ENCODE peak calls at places on chromosomes 12 and 14, in five cellular contexts. E is left lung, Z is breast epithelium, J is gastrocnemius medialis, G is GM06990. C is an unnamed sample.
A peak's percentile ranks its signal among the peaks of the same experiment; 100 is the strongest.

GRCh38 chr12:79300199-79300568 is 390.6 kb downstream of the PAWR start:
- DNase-seq in E (no peak), Z (no peak), J (no peak), G (no peak), C (no peak)

GRCh38 chr12:3326850-3327780 is 163.9 kb upstream of the PRMT8 start:
- DNase-seq in E (no peak), Z (no peak), J (no peak), G (no peak), C (no peak)

GRCh38 chr12:8629486-8630033 is 16.9 kb upstream of the AICDA start:
- DNase-seq in E (no peak), Z (no peak), J (no peak), G (peak; percentile 81), C (no peak)

GRCh38 chr14:23299558-23299957 is 3.1 kb downstream of the PPP1R3E start:
- DNase-seq in E (no peak), Z (no peak), J (no peak), G (no peak), C (no peak)

GRCh38 chr12:1126089-1126488 is 135.1 kb downstream of the ERC1 start:
- DNase-seq in E (no peak), Z (no peak), J (no peak), G (no peak), C (no peak)

GRCh38 chr12:84435682-84436081 is 476.9 kb downstream of the SLC6A15 start:
- DNase-seq in E (no peak), Z (no peak), J (no peak), G (no peak), C (no peak)

GRCh38 chr14:92728781-92729364 is 19.6 kb downstream of the LGMN start:
- DNase-seq in E (peak; percentile 65), Z (no peak), J (no peak), G (peak; percentile 64), C (no peak)

GRCh38 chr12:27682534-27682933 is 13.7 kb upstream of the REP15 start:
- DNase-seq in E (no peak), Z (no peak), J (no peak), G (no peak), C (no peak)

GRCh38 chr14:101082036-101082435 is 178.5 kb upstream of the RTL1 start:
- DNase-seq in E (peak; percentile 21), Z (peak; percentile 6), J (no peak), G (no peak), C (no peak)

GRCh38 chr14:60760648-60761364 is 26.2 kb downstream of the MNAT1 start:
- DNase-seq in E (no peak), Z (no peak), J (no peak), G (no peak), C (no peak)

GRCh38 chr12:7542813-7543212 is 39.2 kb upstream of the CD163 start:
- DNase-seq in E (no peak), Z (no peak), J (no peak), G (no peak), C (no peak)

GRCh38 chr12:89671469-89671868 is 37.2 kb downstream of the ATP2B1 start:
- DNase-seq in E (no peak), Z (no peak), J (no peak), G (no peak), C (no peak)

GRCh38 chr12:54853933-54854538 is at the start of gene MUCL1:
- DNase-seq in E (no peak), Z (peak; percentile 18), J (no peak), G (peak; percentile 15), C (no peak)

GRCh38 chr14:77498120-77498979 is at the start of gene ISM2:
- DNase-seq in E (no peak), Z (no peak), J (no peak), G (peak; percentile 62), C (peak; percentile 66)

GRCh38 chr14:76775695-76776305 is 14.5 kb downstream of the VASH1 start:
- DNase-seq in E (peak; percentile 33), Z (peak; percentile 12), J (no peak), G (no peak), C (no peak)

GRCh38 chr12:57906821-57907220 is 34.5 kb upstream of the ATP23 start:
- DNase-seq in E (no peak), Z (no peak), J (no peak), G (no peak), C (no peak)

GRCh38 chr12:70919597-70920035 is 922 bp downstream of the PTPRR start:
- DNase-seq in E (no peak), Z (no peak), J (no peak), G (no peak), C (no peak)

GRCh38 chr14:22432348-22432976 is 156.6 kb downstream of the DAD1 start:
- DNase-seq in E (no peak), Z (peak; percentile 59), J (no peak), G (peak; percentile 29), C (peak; percentile 70)

GRCh38 chr12:112321277-112321676 is 61.0 kb downstream of the HECTD4 start:
- DNase-seq in E (no peak), Z (no peak), J (no peak), G (no peak), C (no peak)

GRCh38 chr12:19547258-19547657 is 108.0 kb downstream of the AEBP2 start:
- DNase-seq in E (no peak), Z (no peak), J (no peak), G (no peak), C (no peak)

GRCh38 chr12:15131462-15131861 is 89.8 kb downstream of the RERG start:
- DNase-seq in E (no peak), Z (no peak), J (no peak), G (no peak), C (no peak)

GRCh38 chr12:44000309-44000952 is 164.6 kb downstream of the TMEM117 start:
- DNase-seq in E (no peak), Z (no peak), J (no peak), G (no peak), C (no peak)

GRCh38 chr14:53534841-53535240 is 381.7 kb upstream of the DDHD1 start:
- DNase-seq in E (no peak), Z (no peak), J (no peak), G (no peak), C (no peak)

GRCh38 chr14:34436118-34436905 is 25.7 kb downstream of the SPTSSA start:
- DNase-seq in E (no peak), Z (no peak), J (no peak), G (no peak), C (no peak)

GRCh38 chr12:108801736-108802665 is 55.4 kb downstream of the SSH1 start:
- DNase-seq in E (no peak), Z (no peak), J (peak; percentile 92), G (no peak), C (no peak)

GRCh38 chr12:7937867-7938506 is 2.0 kb upstream of the SLC2A3 start:
- DNase-seq in E (no peak), Z (no peak), J (no peak), G (no peak), C (no peak)

GRCh38 chr14:73973497-73973896 is 23.4 kb downstream of the COQ6 start:
- DNase-seq in E (no peak), Z (no peak), J (peak; percentile 15), G (no peak), C (no peak)

GRCh38 chr12:49642370-49642802 is 19.0 kb downstream of the PRPF40B start:
- DNase-seq in E (no peak), Z (no peak), J (no peak), G (no peak), C (no peak)

GRCh38 chr14:80978403-80978802 is 23.0 kb downstream of the TSHR start:
- DNase-seq in E (no peak), Z (no peak), J (no peak), G (no peak), C (no peak)

GRCh38 chr14:94381149-94382030 is 7.0 kb downstream of the SERPINA1 start:
- DNase-seq in E (peak; percentile 12), Z (no peak), J (no peak), G (no peak), C (peak; percentile 27)

GRCh38 chr12:25368542-25368941 is 117.8 kb upstream of the KRAS start:
- DNase-seq in E (no peak), Z (no peak), J (no peak), G (no peak), C (no peak)

GRCh38 chr12:56644654-56645053 is 1.1 kb downstream of the ATP5F1B start:
- DNase-seq in E (no peak), Z (no peak), J (no peak), G (no peak), C (no peak)

GRCh38 chr14:85316701-85317100 is 213.2 kb upstream of the FLRT2 start:
- DNase-seq in E (no peak), Z (no peak), J (no peak), G (no peak), C (no peak)

GRCh38 chr12:95605875-95606274 is 54.6 kb upstream of the USP44 start:
- DNase-seq in E (no peak), Z (no peak), J (no peak), G (no peak), C (no peak)

GRCh38 chr12:91804533-91804932 is 341.1 kb downstream of the BTG1 start:
- DNase-seq in E (no peak), Z (no peak), J (no peak), G (no peak), C (no peak)

DNA sequence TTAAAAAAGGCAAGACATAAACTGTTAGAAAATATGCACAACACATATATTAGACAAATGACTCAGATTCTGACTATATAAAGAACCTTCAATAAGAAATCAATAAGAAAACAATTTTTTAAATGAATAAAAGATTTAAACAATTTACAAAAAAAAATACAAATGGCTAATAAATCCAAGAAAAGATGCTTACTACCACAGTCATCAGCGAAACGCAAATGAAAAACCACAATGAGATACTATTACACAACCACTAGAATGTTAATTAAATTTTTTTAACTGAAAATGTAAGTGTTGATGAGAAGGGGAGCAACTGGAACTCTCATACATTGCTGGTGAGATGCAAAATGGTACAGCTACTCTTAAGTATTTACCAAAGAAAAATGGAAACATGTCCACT is 24.4 kb downstream of the OSBPL8 start:
- DNase-seq in E (no peak), Z (no peak), J (no peak), G (no peak), C (no peak)
- TF ChIP-seq CTCF in E (no peak), Z (no peak), J (no peak), G (no peak), C (no peak)

GRCh38 chr12:102959391-102959790 is 1.9 kb downstream of the ASCL1 start:
- DNase-seq in E (no peak), Z (no peak), J (no peak), G (no peak), C (no peak)
- H3K27me3 ChIP-seq in E (peaks cover 99% of the 10 kb centered on the region), Z (peaks cover 96% of the 10 kb centered on the region), J (peaks cover 87% of the 10 kb centered on the region), G (peaks cover 2% of the 10 kb centered on the region), C (no peaks in the 10 kb centered on the region)

GRCh38 chr14:50530794-50531193 is 1.6 kb downstream of the MAP4K5 start:
- DNase-seq in E (no peak), Z (no peak), J (no peak), G (no peak), C (no peak)
- H3K4me3 ChIP-seq in E (peak overlapping the region; percentile 87), Z (peak overlapping the region; percentile 98), J (peak overlapping the region; percentile 83), G (peak overlapping the region; percentile 87), C (peak overlapping the region; percentile 74)

GRCh38 chr12:93025145-93026103 is 96.3 kb upstream of the EEA1 start:
- DNase-seq in E (no peak), Z (no peak), J (no peak), G (peak; percentile 33), C (no peak)
- TF ChIP-seq CTCF in E (peak; percentile 43), Z (no peak), J (peak; percentile 46), G (peak; percentile 58), C (peak; percentile 42)

C was measured in ascending aorta.